ENCODE peak calls at places on chromosomes 16 and 17, in eight cellular contexts. One of them, this sample, is unnamed.

GRCh38 chr17:36827056-36827455 is 110.2 kb upstream of the LHX1 start:
- DNase-seq in dermis blood vessel endothelial cell: no peak
- DNase-seq in pons: no peak
- DNase-seq in iris pigment epithelial cell: no peak
- DNase-seq in Caco-2: no peak
- DNase-seq in NCI-H187 treated with DMSO at 0.1 percent for 48 hours: no peak
- DNase-seq in ELR: no peak
- DNase-seq in small intestine: no peak
- DNase-seq in this sample: no peak

GRCh38 chr17:21129023-21129681 is 2.4 kb downstream of the DHRS7B start:
- DNase-seq in small intestine: peak; percentile 14
- DNase-seq in Caco-2: no peak
- DNase-seq in iris pigment epithelial cell: peak; percentile 64
- DNase-seq in NCI-H187 treated with DMSO at 0.1 percent for 48 hours: no peak
- DNase-seq in ELR: peak; percentile 62
- DNase-seq in pons: peak; percentile 33
- DNase-seq in dermis blood vessel endothelial cell: peak; percentile 84
- DNase-seq in this sample: peak; percentile 81

GRCh38 chr16:57663917-57664661 is 4.0 kb upstream of the ADGRG3 start:
- DNase-seq in pons: no peak
- DNase-seq in ELR: peak; percentile 40
- DNase-seq in iris pigment epithelial cell: no peak
- DNase-seq in NCI-H187 treated with DMSO at 0.1 percent for 48 hours: no peak
- DNase-seq in small intestine: no peak
- DNase-seq in Caco-2: no peak
- DNase-seq in dermis blood vessel endothelial cell: no peak
- DNase-seq in this sample: no peak

GRCh38 chr17:34671191-34671590 is 91.8 kb downstream of the TMEM132E start:
- DNase-seq in ELR: no peak
- DNase-seq in small intestine: no peak
- DNase-seq in iris pigment epithelial cell: no peak
- DNase-seq in Caco-2: no peak
- DNase-seq in pons: no peak
- DNase-seq in dermis blood vessel endothelial cell: no peak
- DNase-seq in NCI-H187 treated with DMSO at 0.1 percent for 48 hours: no peak
- DNase-seq in this sample: no peak

GRCh38 chr16:74257061-74257460 is 39.6 kb upstream of the PSMD7 start:
- DNase-seq in ELR: no peak
- DNase-seq in dermis blood vessel endothelial cell: no peak
- DNase-seq in small intestine: no peak
- DNase-seq in pons: no peak
- DNase-seq in iris pigment epithelial cell: no peak
- DNase-seq in Caco-2: no peak
- DNase-seq in NCI-H187 treated with DMSO at 0.1 percent for 48 hours: no peak
- DNase-seq in this sample: no peak

GRCh38 chr16:84759906-84760305 is 59.9 kb upstream of the CRISPLD2 start:
- DNase-seq in Caco-2: no peak
- DNase-seq in ELR: no peak
- DNase-seq in iris pigment epithelial cell: no peak
- DNase-seq in dermis blood vessel endothelial cell: no peak
- DNase-seq in NCI-H187 treated with DMSO at 0.1 percent for 48 hours: no peak
- DNase-seq in pons: no peak
- DNase-seq in small intestine: no peak
- DNase-seq in this sample: no peak

GRCh38 chr16:3157229-3158013 is 22.6 kb downstream of the ZNF213 start:
- DNase-seq in ELR: peak; percentile 96
- DNase-seq in Caco-2: peak; percentile 83
- DNase-seq in small intestine: peak; percentile 75
- DNase-seq in NCI-H187 treated with DMSO at 0.1 percent for 48 hours: peak; percentile 58
- DNase-seq in iris pigment epithelial cell: peak; percentile 97
- DNase-seq in pons: peak; percentile 62
- DNase-seq in dermis blood vessel endothelial cell: peak; percentile 85
- DNase-seq in this sample: peak; percentile 95

GRCh38 chr16:85067024-85067423 is 39.4 kb downstream of the KIAA0513 start:
- DNase-seq in Caco-2: no peak
- DNase-seq in dermis blood vessel endothelial cell: no peak
- DNase-seq in pons: no peak
- DNase-seq in iris pigment epithelial cell: no peak
- DNase-seq in small intestine: no peak
- DNase-seq in NCI-H187 treated with DMSO at 0.1 percent for 48 hours: no peak
- DNase-seq in ELR: no peak
- DNase-seq in this sample: no peak

GRCh38 chr17:59830007-59830630 is 62.6 kb downstream of the TUBD1 start:
- DNase-seq in NCI-H187 treated with DMSO at 0.1 percent for 48 hours: no peak
- DNase-seq in dermis blood vessel endothelial cell: peak; percentile 37
- DNase-seq in ELR: peak; percentile 71
- DNase-seq in iris pigment epithelial cell: peak; percentile 77
- DNase-seq in pons: no peak
- DNase-seq in Caco-2: no peak
- DNase-seq in small intestine: no peak
- DNase-seq in this sample: peak; percentile 85

This sample was measured in fibroblast of the aortic adventitia.